ENCODE peak calls at places on chromosomes 13 and 19, in six cellular contexts. J is hypothalamus, M is H54, Y is IMR-90, Z is NCI-H226, V is uterus. B is an unnamed sample.

GRCh38 chr19:47637550-47637949 is 28.6 kb downstream of the BICRA start:
- DNase-seq in J (no peak), M (no peak), Y (no peak), Z (no peak), V (no peak), B (no peak)

GRCh38 chr19:58566989-58567388 is 6.1 kb downstream of the MZF1 start:
- DNase-seq in J (no peak), M (no peak), Y (no peak), Z (no peak), V (no peak), B (no peak)

GRCh38 chr13:59566544-59566943 is 597.2 kb downstream of the DIAPH3 start:
- DNase-seq in J (no peak), M (no peak), Y (no peak), Z (no peak), V (no peak), B (no peak)

GRCh38 chr13:34124912-34125311 is 307.0 kb downstream of the RFC3 start:
- DNase-seq in J (no peak), M (no peak), Y (no peak), Z (no peak), V (no peak), B (no peak)

GRCh38 chr19:46806651-46807050 is 18.3 kb upstream of the SLC1A5 start:
- DNase-seq in J (no peak), M (no peak), Y (no peak), Z (no peak), V (no peak), B (no peak)

GRCh38 chr13:46728777-46729176 is 68.2 kb downstream of the ESD start:
- DNase-seq in J (no peak), M (no peak), Y (no peak), Z (no peak), V (no peak), B (no peak)

GRCh38 chr13:110233181-110233641 is 73.7 kb downstream of the COL4A1 start:
- DNase-seq in J (no peak), M (no peak), Y (peak; percentile 91), Z (no peak), V (peak; percentile 79), B (no peak)

GRCh38 chr19:49696115-49696514 is 5.2 kb downstream of the CPT1C start:
- DNase-seq in J (no peak), M (no peak), Y (no peak), Z (no peak), V (no peak), B (no peak)

B was measured in NCI-H446.